ENCODE peak calls at places on chromosomes 7 and 10, in eight cellular contexts. K is GM12891, S is SK-N-SH, Z is GM23338, N is HepG2, C is spleen, D is transverse colon, H is HCT116. A is an unnamed sample.

GRCh38 chr10:99530108-99531025 is 2.4 kb upstream of the NKX2-3 start:
- DNase-seq in N (no peak), S (peak), H (no peak), D (peak), K (no peak), C (peak), Z (peak), A (no peak)

GRCh38 chr10:37854606-37855005 is 2.8 kb downstream of the ZNF248 start:
- DNase-seq in D (no peak), H (no peak), N (no peak), S (no peak), K (no peak), C (no peak), Z (no peak), A (no peak)

GRCh38 chr10:65273063-65273462 is 1652.8 kb upstream of the LRRTM3 start:
- DNase-seq in H (no peak), C (no peak), Z (peak), D (no peak), N (no peak), K (no peak), S (no peak), A (no peak)

GRCh38 chr7:66840316-66840715 is 80.7 kb upstream of the TMEM248 start:
- DNase-seq in H (no peak), S (no peak), K (no peak), C (peak), Z (no peak), D (no peak), N (no peak), A (no peak)

GRCh38 chr10:90604636-90605035 is 253.2 kb downstream of the HTR7 start:
- DNase-seq in N (no peak), C (no peak), K (no peak), H (no peak), D (no peak), Z (no peak), S (no peak), A (no peak)

GRCh38 chr10:48416584-48417232 is 110.2 kb downstream of the MAPK8 start:
- DNase-seq in K (no peak), C (no peak), H (no peak), S (no peak), D (no peak), N (peak), Z (no peak), A (no peak)

GRCh38 chr7:44219371-44220045 is 18.7 kb downstream of the YKT6 start:
- DNase-seq in K (no peak), N (no peak), Z (no peak), H (no peak), D (no peak), S (peak), C (peak), A (peak)

GRCh38 chr7:778968-779451 is 51.9 kb upstream of the PRKAR1B start:
- DNase-seq in N (no peak), C (peak), S (peak), K (no peak), H (no peak), Z (no peak), D (no peak), A (no peak)

GRCh38 chr7:22561356-22561755 is 61.4 kb upstream of the STEAP1B start:
- DNase-seq in N (peak), K (no peak), Z (peak), H (no peak), C (no peak), S (no peak), D (peak), A (peak)

GRCh38 chr10:50516161-50516560 is 107.6 kb downstream of the SGMS1 start:
- DNase-seq in K (no peak), N (no peak), C (no peak), Z (no peak), D (no peak), H (no peak), S (no peak), A (no peak)

GRCh38 chr7:73899731-73900142 is 38.8 kb downstream of the TMEM270 start:
- DNase-seq in S (no peak), Z (no peak), H (no peak), D (peak), C (no peak), N (no peak), K (no peak), A (peak)

GRCh38 chr10:26463986-26464385 is 25.8 kb downstream of the APBB1IP start:
- DNase-seq in S (no peak), Z (no peak), H (no peak), N (no peak), C (no peak), K (no peak), D (no peak), A (no peak)

GRCh38 chr10:61635946-61636345 is 26.8 kb upstream of the CABCOCO1 start:
- DNase-seq in Z (no peak), S (no peak), N (no peak), C (no peak), H (peak), K (no peak), D (no peak), A (no peak)

GRCh38 chr7:134829381-134829986 is 50.0 kb downstream of the CALD1 start:
- DNase-seq in N (no peak), H (no peak), K (no peak), Z (no peak), C (no peak), S (peak), D (no peak), A (no peak)

GRCh38 chr7:4052126-4052525 is 630.0 kb upstream of the FOXK1 start:
- DNase-seq in C (no peak), S (peak), Z (no peak), D (no peak), N (no peak), H (no peak), K (no peak), A (no peak)

GRCh38 chr7:1043552-1044188 is 676 bp upstream of the GPR146 start:
- DNase-seq in H (no peak), K (no peak), S (no peak), C (peak), Z (no peak), N (peak), D (peak), A (no peak)

GRCh38 chr10:72639441-72639873 is 13.6 kb upstream of the MICU1 start:
- DNase-seq in D (no peak), S (no peak), K (peak), Z (no peak), N (no peak), C (no peak), H (no peak), A (no peak)

GRCh38 chr7:82141427-82141826 is 302.1 kb downstream of the CACNA2D1 start:
- DNase-seq in S (no peak), N (no peak), Z (no peak), K (no peak), D (no peak), H (no peak), C (no peak), A (no peak)

GRCh38 chr7:111708072-111708471 is 145.8 kb upstream of the IMMP2L start:
- DNase-seq in Z (no peak), S (no peak), H (no peak), N (no peak), C (no peak), D (no peak), K (no peak), A (no peak)

GRCh38 chr7:40300146-40300655 is 165.4 kb downstream of the SUGCT start:
- DNase-seq in C (no peak), H (no peak), K (no peak), Z (no peak), S (no peak), D (no peak), N (no peak), A (no peak)

GRCh38 chr10:79266543-79267312 is 80.5 kb upstream of the PPIF start:
- DNase-seq in H (no peak), Z (no peak), N (no peak), D (peak), C (no peak), K (peak), S (no peak), A (peak)

GRCh38 chr7:69652947-69653701 is 54.8 kb downstream of the AUTS2 start:
- DNase-seq in D (no peak), N (no peak), K (no peak), S (no peak), H (no peak), C (no peak), Z (no peak), A (no peak)

GRCh38 chr10:88849224-88849623 is 2.4 kb downstream of the ANKRD22 start:
- DNase-seq in N (no peak), H (no peak), D (no peak), Z (no peak), S (no peak), K (no peak), C (no peak), A (no peak)

GRCh38 chr7:68925241-68925640 is 673.0 kb upstream of the AUTS2 start:
- DNase-seq in Z (no peak), K (no peak), D (no peak), H (no peak), N (no peak), S (no peak), C (no peak), A (no peak)

GRCh38 chr7:50588937-50589336 is 23.7 kb upstream of the DDC start:
- DNase-seq in N (no peak), K (no peak), S (no peak), Z (peak), C (no peak), D (no peak), H (no peak), A (no peak)

GRCh38 chr10:24209946-24210491 is 1.1 kb downstream of the KIAA1217 start:
- DNase-seq in N (peak), H (no peak), K (peak), D (no peak), S (peak), C (no peak), Z (no peak), A (no peak)

GRCh38 chr10:12922117-12922900 is 79.2 kb downstream of the CCDC3 start:
- DNase-seq in N (no peak), D (no peak), Z (no peak), C (no peak), S (no peak), K (no peak), H (no peak), A (no peak)

GRCh38 chr10:117365612-117366011 is 9.6 kb downstream of the PDZD8 start:
- DNase-seq in N (no peak), Z (no peak), C (no peak), S (no peak), D (peak), K (no peak), H (peak), A (no peak)

GRCh38 chr7:92641921-92642511 is 51.8 kb upstream of the FAM133B start:
- DNase-seq in K (no peak), S (no peak), D (no peak), H (no peak), C (no peak), N (no peak), Z (no peak), A (no peak)

GRCh38 chr10:7275761-7276440 is 134.9 kb downstream of the SFMBT2 start:
- DNase-seq in H (no peak), K (no peak), D (no peak), S (no peak), Z (no peak), N (no peak), C (no peak), A (no peak)

GRCh38 chr10:30188101-30188500 is 128.7 kb upstream of the JCAD start:
- DNase-seq in D (no peak), N (no peak), H (no peak), C (no peak), Z (no peak), K (no peak), S (no peak), A (no peak)

GRCh38 chr7:85705076-85705475 is 518.2 kb upstream of the SEMA3D start:
- DNase-seq in D (no peak), H (no peak), N (no peak), S (no peak), K (no peak), C (no peak), Z (no peak), A (no peak)

GRCh38 chr7:85716353-85716752 is 529.5 kb upstream of the SEMA3D start:
- DNase-seq in C (no peak), K (no peak), H (no peak), N (no peak), Z (no peak), D (no peak), S (no peak), A (no peak)

GRCh38 chr7:85714182-85714581 is 527.3 kb upstream of the SEMA3D start:
- DNase-seq in Z (no peak), D (no peak), H (no peak), C (no peak), N (no peak), K (peak), S (no peak), A (no peak)

DNA sequence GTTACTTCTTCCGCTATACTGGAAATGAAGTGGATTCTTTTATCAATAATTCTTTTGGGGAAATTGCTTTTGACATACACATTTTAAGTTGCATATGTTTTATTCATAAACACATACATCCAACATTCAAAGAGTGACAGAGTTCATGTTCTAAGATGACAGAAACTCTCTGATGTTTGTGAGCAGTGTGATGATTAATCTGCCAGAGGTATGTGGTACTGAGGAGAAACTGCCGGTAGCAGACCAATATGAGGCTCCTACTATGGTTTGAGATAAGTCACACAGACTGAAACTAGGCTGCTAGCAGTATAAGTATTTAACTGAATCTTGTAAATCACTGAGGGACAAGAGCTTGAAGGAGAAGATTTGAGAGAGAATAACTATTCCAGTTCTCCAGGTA is 524.1 kb upstream of the SEMA3D start:
- DNase-seq in K (no peak), S (no peak), N (no peak), Z (no peak), C (no peak), D (no peak), H (no peak), A (no peak)
- TF ChIP-seq POLR2AphosphoS5 in K (no peak), S (no peak), N (no peak), Z (no peak), C (no peak), D (no peak), H (no peak), A (no peak)

GRCh38 chr10:17200035-17200884 is 1.2 kb downstream of the TRDMT1 start:
- DNase-seq in K (peak), Z (no peak), C (no peak), N (no peak), S (no peak), D (no peak), H (no peak), A (no peak)

GRCh38 chr10:17202506-17202905 is 1.0 kb upstream of the TRDMT1 start:
- DNase-seq in S (no peak), C (no peak), K (no peak), D (no peak), Z (no peak), H (no peak), N (no peak), A (no peak)

GRCh38 chr10:17199351-17199804 is 2.1 kb downstream of the TRDMT1 start:
- DNase-seq in D (no peak), C (no peak), N (no peak), S (peak), H (no peak), K (no peak), Z (peak), A (no peak)

GRCh38 chr10:17200885-17201164 is 647 bp downstream of the TRDMT1 start:
- DNase-seq in D (peak), Z (peak), H (peak), C (no peak), N (no peak), S (no peak), K (peak), A (no peak)

DNA sequence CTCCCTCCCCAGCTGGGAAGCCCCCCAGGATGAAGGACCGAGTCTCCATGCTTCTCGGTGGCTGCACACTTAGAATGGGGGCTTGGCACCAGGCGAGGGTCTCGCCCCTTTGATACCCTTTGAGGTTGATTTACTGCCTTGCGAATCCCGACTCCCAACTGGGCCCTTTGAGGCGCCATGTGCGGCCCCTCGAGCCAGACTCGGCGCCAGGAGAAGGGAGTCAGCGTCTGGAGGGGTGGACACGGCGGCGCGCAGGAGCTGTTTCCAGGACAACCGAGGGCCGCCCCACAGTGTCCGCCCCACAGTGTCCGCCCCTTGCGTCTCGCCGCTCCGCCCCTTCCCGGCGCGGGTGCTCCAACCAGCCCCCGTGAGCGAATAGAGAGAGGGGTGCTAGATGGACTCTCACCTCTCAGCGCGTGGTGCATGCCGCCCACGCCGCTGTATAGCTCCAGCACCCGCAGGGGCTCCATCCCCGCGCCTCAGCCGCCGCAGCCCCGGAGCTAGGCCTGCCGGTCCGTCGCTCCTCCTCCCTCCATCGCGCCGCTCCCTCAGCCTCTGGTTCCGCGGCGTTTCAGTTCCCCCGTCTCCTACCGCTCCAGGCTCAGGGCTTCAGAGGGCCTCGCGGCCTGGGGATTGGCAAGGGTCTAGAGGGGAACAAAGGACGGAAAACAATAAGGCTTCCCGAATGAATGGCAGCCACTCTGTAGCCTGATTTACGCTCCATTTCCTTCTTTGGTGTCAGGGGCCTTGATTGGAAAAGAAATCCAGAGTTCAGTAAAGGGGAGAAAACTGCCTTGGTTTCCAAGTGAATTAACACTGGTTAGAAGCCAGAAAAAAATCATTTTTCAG is at the start of gene TRDMT1:
- DNase-seq in Z (peak), C (peak), N (peak), D (peak), S (peak), H (peak), K (peak), A (peak)
- TF ChIP-seq POLR2AphosphoS5 in Z (peak), C (peak), N (no peak), D (peak), S (peak), H (peak), K (no peak), A (peak)

GRCh38 chr7:151787348-151787747 is 89.6 kb downstream of the PRKAG2 start:
- DNase-seq in C (no peak), Z (no peak), S (no peak), N (no peak), H (no peak), D (no peak), K (no peak), A (no peak)
- TF ChIP-seq POLR2AphosphoS5 in C (no peak), Z (no peak), S (no peak), N (no peak), H (no peak), D (no peak), K (no peak), A (no peak)

DNA sequence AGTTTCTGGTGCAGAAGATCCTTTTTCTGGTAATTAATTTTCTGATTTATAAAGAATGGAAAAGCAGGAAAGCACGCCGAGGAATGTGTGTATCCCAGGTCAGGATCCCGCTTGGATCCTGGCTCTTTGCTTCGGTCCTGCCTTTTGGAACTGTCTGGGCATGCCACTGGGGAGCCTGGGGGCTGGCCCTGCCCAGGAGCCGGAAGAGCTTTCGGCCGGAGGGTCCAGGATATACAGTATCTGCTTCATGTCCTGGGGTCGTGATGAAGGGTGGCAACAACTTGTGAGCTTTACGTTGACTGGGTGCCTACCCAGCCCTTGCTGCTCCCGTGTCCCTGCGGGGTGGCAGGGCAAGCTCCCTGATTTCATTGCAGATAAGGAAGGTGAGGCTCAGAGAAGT is 2.4 kb downstream of the SH2D4B start:
- DNase-seq in S (no peak), C (no peak), H (no peak), K (no peak), D (no peak), N (no peak), Z (no peak), A (peak)
- TF ChIP-seq POLR2AphosphoS5 in S (no peak), C (no peak), H (no peak), K (no peak), D (no peak), N (no peak), Z (no peak), A (no peak)

GRCh38 chr10:126639084-126639483 is 31.4 kb downstream of the C10orf90 start:
- DNase-seq in S (no peak), H (no peak), Z (no peak), N (no peak), K (no peak), C (no peak), D (no peak), A (no peak)

GRCh38 chr10:126640391-126640790 is 30.1 kb downstream of the C10orf90 start:
- DNase-seq in H (no peak), N (no peak), K (no peak), S (no peak), C (no peak), D (no peak), Z (no peak), A (no peak)

GRCh38 chr10:126634915-126635314 is 35.6 kb downstream of the C10orf90 start:
- DNase-seq in K (no peak), D (no peak), S (no peak), N (no peak), Z (no peak), C (no peak), H (no peak), A (no peak)

GRCh38 chr10:126634347-126634746 is 36.1 kb downstream of the C10orf90 start:
- DNase-seq in C (no peak), S (no peak), Z (no peak), K (no peak), H (no peak), N (no peak), D (no peak), A (no peak)

DNA sequence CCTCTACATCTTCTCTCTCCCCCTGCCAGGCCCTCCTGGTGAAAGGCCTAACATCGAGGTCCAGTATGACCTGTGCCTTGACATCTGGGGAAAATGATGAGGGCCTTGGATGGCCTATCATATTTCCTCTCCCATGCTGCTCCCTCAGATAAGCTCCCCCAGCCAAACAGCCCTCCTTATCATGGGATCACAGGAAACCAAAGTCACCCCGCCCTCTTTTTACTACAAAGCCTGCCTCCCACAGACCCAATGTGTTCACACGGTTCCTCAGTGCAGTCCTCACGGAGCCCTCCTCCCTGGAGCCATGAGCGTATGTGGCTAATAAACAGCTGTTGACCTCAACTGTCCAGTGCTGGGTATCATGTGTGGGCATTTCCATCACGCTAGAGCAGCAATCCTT is 32.0 kb downstream of the C10orf90 start:
- DNase-seq in S (no peak), D (no peak), C (no peak), N (no peak), Z (no peak), K (no peak), H (no peak), A (peak)
- TF ChIP-seq POLR2AphosphoS5 in S (no peak), D (no peak), C (no peak), N (no peak), Z (no peak), K (no peak), H (no peak), A (no peak)

DNA sequence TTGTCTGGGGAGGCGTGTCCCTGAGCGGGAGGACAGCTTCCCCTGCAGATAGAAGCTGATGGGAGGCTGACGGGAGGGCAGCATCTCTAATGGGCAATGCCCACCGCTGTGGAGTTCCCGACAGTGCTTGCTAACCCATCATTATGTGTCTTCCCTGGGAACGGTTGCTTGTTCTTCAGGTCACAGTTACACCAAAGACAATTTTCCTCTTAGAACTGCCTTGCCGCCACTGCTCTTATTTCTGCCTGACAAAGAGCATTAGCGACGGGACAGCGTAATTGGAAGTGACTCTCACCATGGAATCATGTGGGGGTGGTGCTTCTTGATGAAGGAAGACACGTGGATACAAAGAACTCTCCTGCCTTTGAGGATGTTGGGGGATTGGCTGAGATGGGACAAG is 81.3 kb upstream of the NPS start:
- DNase-seq in N (no peak), S (no peak), K (no peak), Z (no peak), D (no peak), H (no peak), C (no peak), A (no peak)
- TF ChIP-seq POLR2AphosphoS5 in N (no peak), S (no peak), K (no peak), Z (no peak), D (no peak), H (no peak), C (no peak), A (no peak)